ENCODE peak calls at places on chromosomes 4 and X, in six cellular contexts. Q is Peyer's patch; N is CD4-positive, alpha-beta T cell; L is lower lobe of right lung; R is AG09319; Y is foreskin fibroblast. S is an unnamed sample.

GRCh38 chrX:10173331-10173900 is 16.6 kb downstream of the CLCN4 start:
- DNase-seq in Q (no peak), N (no peak), L (no peak), R (peak), Y (peak), S (no peak)

GRCh38 chr4:145503486-145504072 is 21.9 kb downstream of the SMAD1 start:
- DNase-seq in Q (no peak), N (no peak), L (no peak), R (no peak), Y (no peak), S (no peak)

GRCh38 chr4:56134272-56134671 is 185.5 kb downstream of the CEP135 start:
- DNase-seq in Q (no peak), N (no peak), L (no peak), R (no peak), Y (no peak), S (no peak)

GRCh38 chr4:156958276-156959074 is 13.1 kb downstream of the PDGFC start:
- DNase-seq in Q (no peak), N (no peak), L (no peak), R (no peak), Y (no peak), S (no peak)

GRCh38 chrX:110569506-110569905 is 210.9 kb downstream of the RTL9 start:
- DNase-seq in Q (no peak), N (no peak), L (no peak), R (no peak), Y (peak), S (no peak)

GRCh38 chr4:35725131-35725530 is 519.2 kb downstream of the ARAP2 start:
- DNase-seq in Q (no peak), N (no peak), L (no peak), R (no peak), Y (no peak), S (no peak)

GRCh38 chrX:127459784-127460183 is 592.4 kb downstream of the ACTRT1 start:
- DNase-seq in Q (no peak), N (no peak), L (no peak), R (no peak), Y (no peak), S (no peak)

GRCh38 chrX:74925210-74926088 is at the start of gene NEXMIF:
- DNase-seq in Q (peak), N (peak), L (peak), R (no peak), Y (peak), S (peak)

GRCh38 chrX:55487143-55487542 is 2.5 kb downstream of the USP51 start:
- DNase-seq in Q (no peak), N (no peak), L (no peak), R (no peak), Y (no peak), S (no peak)

GRCh38 chrX:65668362-65669310 is 1.2 kb downstream of the MSN start:
- DNase-seq in Q (peak), N (peak), L (peak), R (peak), Y (peak), S (peak)

GRCh38 chrX:46376246-46376885 is 168.9 kb downstream of the ZNF674 start:
- DNase-seq in Q (peak), N (no peak), L (no peak), R (peak), Y (peak), S (peak)

GRCh38 chr4:126265880-126266279 is 951.1 kb downstream of the FAT4 start:
- DNase-seq in Q (no peak), N (no peak), L (no peak), R (no peak), Y (peak), S (no peak)

GRCh38 chrX:150219374-150220185 is 143.5 kb upstream of the MAMLD1 start:
- DNase-seq in Q (no peak), N (no peak), L (no peak), R (no peak), Y (no peak), S (no peak)

GRCh38 chr4:1616574-1616964 is 67.5 kb downstream of the FAM53A start:
- DNase-seq in Q (no peak), N (no peak), L (no peak), R (no peak), Y (no peak), S (no peak)

GRCh38 chr4:118942465-118942864 is 53.8 kb downstream of the SYNPO2 start:
- DNase-seq in Q (no peak), N (no peak), L (no peak), R (no peak), Y (peak), S (no peak)

GRCh38 chrX:9312922-9313867 is 151.7 kb upstream of the TBL1X start:
- DNase-seq in Q (peak), N (peak), L (peak), R (no peak), Y (no peak), S (peak)

GRCh38 chr4:14115106-14115505 is 487.6 kb upstream of the BOD1L1 start:
- DNase-seq in Q (no peak), N (no peak), L (no peak), R (no peak), Y (no peak), S (no peak)

GRCh38 chr4:38062088-38062893 is 102.1 kb downstream of the PTTG2 start:
- DNase-seq in Q (peak), N (peak), L (peak), R (peak), Y (peak), S (peak)

GRCh38 chrX:136115909-136116297 is 31.4 kb upstream of the FHL1 start:
- DNase-seq in Q (no peak), N (no peak), L (no peak), R (no peak), Y (no peak), S (no peak)

GRCh38 chrX:40153335-40154221 is 55.8 kb upstream of the BCOR start:
- DNase-seq in Q (peak), N (peak), L (peak), R (no peak), Y (no peak), S (peak)

GRCh38 chr4:80610845-80611244 is 275.3 kb downstream of the CFAP299 start:
- DNase-seq in Q (peak), N (no peak), L (no peak), R (peak), Y (peak), S (no peak)

GRCh38 chr4:74555231-74555630 is 110.3 kb downstream of the AREG start:
- DNase-seq in Q (no peak), N (no peak), L (no peak), R (no peak), Y (no peak), S (no peak)

GRCh38 chr4:83217721-83218522 is 66.7 kb downstream of the COQ2 start:
- DNase-seq in Q (peak), N (peak), L (no peak), R (no peak), Y (no peak), S (peak)

GRCh38 chr4:100547541-100548208 is 29.9 kb upstream of the EMCN start:
- DNase-seq in Q (no peak), N (no peak), L (no peak), R (no peak), Y (no peak), S (no peak)

GRCh38 chrX:53433651-53434639 is at the start of gene HSD17B10:
- DNase-seq in Q (peak), N (peak), L (peak), R (peak), Y (peak), S (peak)

GRCh38 chr4:145890689-145891088 is 47.9 kb downstream of the ZNF827 start:
- DNase-seq in Q (no peak), N (no peak), L (no peak), R (no peak), Y (no peak), S (no peak)

GRCh38 chr4:126874533-126874932 is 758.2 kb upstream of the INTU start:
- DNase-seq in Q (no peak), N (no peak), L (no peak), R (no peak), Y (no peak), S (no peak)

GRCh38 chr4:11700751-11701226 is 272.1 kb upstream of the HS3ST1 start:
- DNase-seq in Q (no peak), N (no peak), L (no peak), R (no peak), Y (peak), S (no peak)

GRCh38 chrX:152658302-152658701 is 20.6 kb downstream of the GABRQ start:
- DNase-seq in Q (no peak), N (no peak), L (no peak), R (no peak), Y (no peak), S (no peak)

GRCh38 chr4:5758741-5759140 is 47.7 kb downstream of the EVC start:
- DNase-seq in Q (no peak), N (no peak), L (no peak), R (peak), Y (peak), S (no peak)

GRCh38 chr4:128721896-128722295 is 87.6 kb upstream of the JADE1 start:
- DNase-seq in Q (no peak), N (no peak), L (no peak), R (no peak), Y (no peak), S (no peak)

GRCh38 chr4:41712413-41712812 is 36.1 kb downstream of the PHOX2B start:
- DNase-seq in Q (no peak), N (no peak), L (no peak), R (no peak), Y (no peak), S (no peak)

GRCh38 chrX:70436380-70436779 is 8.3 kb upstream of the DLG3 start:
- DNase-seq in Q (no peak), N (no peak), L (no peak), R (no peak), Y (no peak), S (no peak)
- TF ChIP-seq CTCF in Q (no peak), N (no peak), L (no peak), R (no peak), Y (no peak), S (no peak)

DNA sequence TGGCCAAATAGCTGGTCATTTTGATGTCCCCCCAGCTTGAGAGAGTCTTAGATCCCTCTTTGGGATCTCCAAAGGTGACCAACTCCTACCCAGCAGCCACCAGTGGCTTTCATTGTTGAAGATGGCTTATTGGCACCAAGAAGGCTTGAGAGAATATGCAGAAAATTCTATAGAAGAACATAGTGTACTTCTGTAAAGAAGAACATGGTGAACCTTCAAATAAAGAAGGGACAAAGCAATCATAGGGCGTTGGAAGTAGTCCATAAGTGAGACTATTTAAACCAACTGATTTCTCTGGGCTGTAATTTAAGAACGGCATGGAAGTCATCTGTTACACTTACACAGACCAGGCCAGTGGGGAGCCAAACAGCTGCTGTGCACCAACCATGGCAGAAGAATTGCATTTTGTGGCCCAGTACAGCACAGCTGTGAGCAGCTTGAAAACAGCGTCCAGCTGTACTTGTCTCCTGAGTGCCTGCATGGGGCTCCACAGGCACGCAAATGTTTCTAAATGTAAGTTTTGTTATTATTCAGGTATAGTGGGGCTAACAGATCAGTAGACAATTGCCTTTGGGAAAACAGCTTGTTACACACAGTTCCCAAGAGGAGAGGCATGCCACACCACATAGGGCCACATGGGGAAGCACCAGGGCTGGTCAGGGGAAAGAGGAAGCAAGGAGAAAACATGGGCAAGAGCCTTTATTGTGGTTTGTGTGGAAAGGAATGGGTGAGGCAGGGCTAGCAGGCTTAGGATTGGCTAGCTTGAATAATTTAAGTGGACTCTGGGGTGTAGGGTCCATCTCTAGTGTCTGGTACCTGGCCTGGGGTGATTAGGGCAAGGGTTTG is 125.0 kb downstream of the ARHGAP6 start:
- DNase-seq in Q (no peak), N (no peak), L (peak), R (no peak), Y (no peak), S (no peak)
- TF ChIP-seq CTCF in Q (no peak), N (no peak), L (no peak), R (no peak), Y (no peak), S (peak)

GRCh38 chr4:81875962-81876650 is 404.4 kb upstream of the RASGEF1B start:
- DNase-seq in Q (no peak), N (no peak), L (no peak), R (no peak), Y (no peak), S (no peak)
- TF ChIP-seq CTCF in Q (no peak), N (no peak), L (no peak), R (no peak), Y (no peak), S (no peak)

DNA sequence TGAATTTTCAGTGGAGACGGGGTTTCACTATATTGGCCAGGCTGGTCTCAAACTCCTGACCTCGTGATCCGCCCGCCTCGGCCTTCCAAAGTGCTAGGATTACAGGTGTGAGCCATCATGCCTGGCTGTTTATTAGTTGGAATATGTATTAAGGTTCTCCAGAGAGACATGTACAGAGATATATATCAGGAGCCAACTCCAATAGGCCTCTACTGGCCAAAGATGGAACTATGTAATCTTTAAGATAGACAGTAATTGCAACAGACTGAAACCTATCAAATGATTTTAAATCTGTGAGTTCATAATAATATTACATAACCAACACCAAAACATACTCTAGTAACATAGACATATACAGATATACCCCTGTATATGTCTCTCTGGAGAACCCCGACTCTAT is 5.8 kb upstream of the DMP1 start:
- DNase-seq in Q (no peak), N (no peak), L (no peak), R (no peak), Y (no peak), S (no peak)
- TF ChIP-seq CTCF in Q (no peak), N (no peak), L (no peak), R (no peak), Y (no peak), S (no peak)